ENCODE peak calls at places on chromosomes 16 and 17, in five cellular contexts. One of them, this sample, is unnamed.

GRCh38 chr16:11896776-11897175 is 19.0 kb downstream of the GSPT1 start:
- DNase-seq in WTC11: no peak
- DNase-seq in A549: no peak
- DNase-seq in GM12878: no peak
- DNase-seq in HepG2: no peak
- DNase-seq in this sample: no peak

GRCh38 chr16:1330931-1331711 is 2.3 kb upstream of the BAIAP3 start:
- DNase-seq in WTC11: no peak
- DNase-seq in A549: no peak
- DNase-seq in GM12878: no peak
- DNase-seq in HepG2: no peak
- DNase-seq in this sample: no peak

GRCh38 chr17:77796201-77796860 is 162.2 kb upstream of the TNRC6C start:
- DNase-seq in WTC11: no peak
- DNase-seq in A549: no peak
- DNase-seq in GM12878: no peak
- DNase-seq in HepG2: no peak
- DNase-seq in this sample: no peak

GRCh38 chr17:43532581-43532980 is 13.6 kb downstream of the ETV4 start:
- DNase-seq in WTC11: no peak
- DNase-seq in A549: no peak
- DNase-seq in GM12878: no peak
- DNase-seq in HepG2: no peak
- DNase-seq in this sample: no peak

GRCh38 chr16:67260426-67261063 is 11.8 kb downstream of the SLC9A5 start:
- DNase-seq in WTC11: no peak
- DNase-seq in A549: peak
- DNase-seq in GM12878: no peak
- DNase-seq in HepG2: peak
- DNase-seq in this sample: peak

GRCh38 chr16:23833504-23833903 is 2.3 kb upstream of the PRKCB start:
- DNase-seq in WTC11: no peak
- DNase-seq in A549: no peak
- DNase-seq in GM12878: no peak
- DNase-seq in HepG2: no peak
- DNase-seq in this sample: no peak

GRCh38 chr16:81881228-81881627 is 102.1 kb downstream of the PLCG2 start:
- DNase-seq in WTC11: no peak
- DNase-seq in A549: no peak
- DNase-seq in GM12878: no peak
- DNase-seq in HepG2: no peak
- DNase-seq in this sample: no peak

GRCh38 chr16:11104168-11105037 is 151.6 kb downstream of the SOCS1 start:
- DNase-seq in WTC11: no peak
- DNase-seq in A549: no peak
- DNase-seq in GM12878: no peak
- DNase-seq in HepG2: no peak
- DNase-seq in this sample: no peak

GRCh38 chr17:82365586-82366295 is 5.8 kb upstream of the UTS2R start:
- DNase-seq in WTC11: no peak
- DNase-seq in A549: no peak
- DNase-seq in GM12878: no peak
- DNase-seq in HepG2: no peak
- DNase-seq in this sample: no peak

GRCh38 chr17:35373984-35374765 is 754 bp upstream of the SLFN11 start:
- DNase-seq in WTC11: peak
- DNase-seq in A549: peak
- DNase-seq in GM12878: no peak
- DNase-seq in HepG2: no peak
- DNase-seq in this sample: no peak

GRCh38 chr16:71648162-71648561 is 22.2 kb downstream of the MARVELD3 start:
- DNase-seq in WTC11: no peak
- DNase-seq in A549: no peak
- DNase-seq in GM12878: no peak
- DNase-seq in HepG2: no peak
- DNase-seq in this sample: no peak

GRCh38 chr16:85562102-85562786 is 50.9 kb upstream of the GSE1 start:
- DNase-seq in WTC11: no peak
- DNase-seq in A549: no peak
- DNase-seq in GM12878: no peak
- DNase-seq in HepG2: no peak
- DNase-seq in this sample: peak

GRCh38 chr16:68792465-68793324 is 50.6 kb upstream of the TANGO6 start:
- DNase-seq in WTC11: no peak
- DNase-seq in A549: peak
- DNase-seq in GM12878: no peak
- DNase-seq in HepG2: peak
- DNase-seq in this sample: no peak

GRCh38 chr16:24482681-24483202 is 56.6 kb upstream of the RBBP6 start:
- DNase-seq in WTC11: peak
- DNase-seq in A549: no peak
- DNase-seq in GM12878: no peak
- DNase-seq in HepG2: no peak
- DNase-seq in this sample: no peak

GRCh38 chr16:67393111-67393789 is at the start of gene TPPP3:
- DNase-seq in WTC11: peak
- DNase-seq in A549: peak
- DNase-seq in GM12878: no peak
- DNase-seq in HepG2: peak
- DNase-seq in this sample: peak

GRCh38 chr17:17712268-17712924 is 31.1 kb downstream of the RAI1 start:
- DNase-seq in WTC11: no peak
- DNase-seq in A549: no peak
- DNase-seq in GM12878: peak
- DNase-seq in HepG2: no peak
- DNase-seq in this sample: no peak

GRCh38 chr16:2159052-2159838 is 3.7 kb downstream of the TRAF7 start:
- DNase-seq in WTC11: no peak
- DNase-seq in A549: peak
- DNase-seq in GM12878: no peak
- DNase-seq in HepG2: no peak
- DNase-seq in this sample: no peak

GRCh38 chr17:45335721-45336120 is 18.9 kb upstream of the MAP3K14 start:
- DNase-seq in WTC11: no peak
- DNase-seq in A549: no peak
- DNase-seq in GM12878: no peak
- DNase-seq in HepG2: no peak
- DNase-seq in this sample: no peak

GRCh38 chr17:45338996-45339535 is 22.2 kb upstream of the MAP3K14 start:
- DNase-seq in WTC11: no peak
- DNase-seq in A549: no peak
- DNase-seq in GM12878: no peak
- DNase-seq in HepG2: no peak
- DNase-seq in this sample: no peak

GRCh38 chr17:45336390-45337182 is 19.8 kb upstream of the MAP3K14 start:
- DNase-seq in WTC11: no peak
- DNase-seq in A549: no peak
- DNase-seq in GM12878: no peak
- DNase-seq in HepG2: no peak
- DNase-seq in this sample: peak

GRCh38 chr17:45339646-45340605 is 23.1 kb upstream of the MAP3K14 start:
- DNase-seq in WTC11: no peak
- DNase-seq in A549: no peak
- DNase-seq in GM12878: no peak
- DNase-seq in HepG2: no peak
- DNase-seq in this sample: no peak

DNA sequence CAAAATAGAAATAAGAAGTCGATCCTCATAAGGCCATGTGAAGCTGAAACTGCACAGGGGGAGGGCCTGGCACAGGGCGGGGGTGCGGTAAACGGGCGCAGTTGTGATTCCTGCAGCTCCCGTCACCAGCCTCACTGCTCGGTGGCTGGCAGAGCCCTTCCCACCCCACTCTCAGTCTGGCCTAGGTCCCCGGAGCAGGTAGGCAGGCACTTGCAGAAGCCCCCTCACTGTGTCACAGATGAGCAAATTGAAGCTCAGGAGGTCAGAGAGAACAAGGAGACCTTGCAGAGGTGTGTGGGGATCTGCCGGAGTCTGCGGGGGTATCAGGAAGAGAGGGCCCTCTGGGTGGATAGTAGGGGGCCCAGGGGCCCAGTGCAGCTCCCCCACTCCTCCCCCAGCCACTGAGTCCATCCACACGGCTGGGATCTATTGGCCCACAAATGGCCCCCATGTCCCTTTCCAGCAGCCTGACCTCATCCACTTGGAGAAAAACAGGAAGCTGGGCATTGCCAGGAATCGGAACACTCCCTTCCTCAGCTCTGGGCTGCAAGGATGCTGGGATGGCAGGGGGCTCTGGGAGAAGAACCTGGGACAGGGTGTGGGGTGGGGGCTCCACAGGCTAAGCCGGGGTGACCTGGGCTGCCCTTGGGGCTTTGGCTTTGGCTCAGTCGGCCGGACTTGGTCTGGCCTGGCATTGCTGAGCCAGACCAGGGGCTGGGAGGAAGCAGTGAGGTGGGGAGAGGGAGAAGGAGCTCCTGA is 21.4 kb upstream of the MAP3K14 start:
- DNase-seq in WTC11: no peak
- DNase-seq in A549: no peak
- DNase-seq in GM12878: no peak
- DNase-seq in HepG2: no peak
- DNase-seq in this sample: no peak
- TF ChIP-seq ESRRA in WTC11: no peak
- TF ChIP-seq ESRRA in A549: no peak
- TF ChIP-seq ESRRA in GM12878: no peak
- TF ChIP-seq ESRRA in HepG2: no peak
- TF ChIP-seq ESRRA in this sample: no peak

GRCh38 chr16:46897471-46897870 is 13.3 kb downstream of the GPT2 start:
- DNase-seq in WTC11: no peak
- DNase-seq in A549: no peak
- DNase-seq in GM12878: no peak
- DNase-seq in HepG2: no peak
- DNase-seq in this sample: no peak

GRCh38 chr16:46895399-46896313 is 11.5 kb downstream of the GPT2 start:
- DNase-seq in WTC11: no peak
- DNase-seq in A549: no peak
- DNase-seq in GM12878: no peak
- DNase-seq in HepG2: peak
- DNase-seq in this sample: no peak

GRCh38 chr16:46894011-46894672 is 10.0 kb downstream of the GPT2 start:
- DNase-seq in WTC11: no peak
- DNase-seq in A549: no peak
- DNase-seq in GM12878: no peak
- DNase-seq in HepG2: no peak
- DNase-seq in this sample: no peak

GRCh38 chr16:46898006-46898405 is 13.8 kb downstream of the GPT2 start:
- DNase-seq in WTC11: no peak
- DNase-seq in A549: no peak
- DNase-seq in GM12878: no peak
- DNase-seq in HepG2: no peak
- DNase-seq in this sample: no peak

DNA sequence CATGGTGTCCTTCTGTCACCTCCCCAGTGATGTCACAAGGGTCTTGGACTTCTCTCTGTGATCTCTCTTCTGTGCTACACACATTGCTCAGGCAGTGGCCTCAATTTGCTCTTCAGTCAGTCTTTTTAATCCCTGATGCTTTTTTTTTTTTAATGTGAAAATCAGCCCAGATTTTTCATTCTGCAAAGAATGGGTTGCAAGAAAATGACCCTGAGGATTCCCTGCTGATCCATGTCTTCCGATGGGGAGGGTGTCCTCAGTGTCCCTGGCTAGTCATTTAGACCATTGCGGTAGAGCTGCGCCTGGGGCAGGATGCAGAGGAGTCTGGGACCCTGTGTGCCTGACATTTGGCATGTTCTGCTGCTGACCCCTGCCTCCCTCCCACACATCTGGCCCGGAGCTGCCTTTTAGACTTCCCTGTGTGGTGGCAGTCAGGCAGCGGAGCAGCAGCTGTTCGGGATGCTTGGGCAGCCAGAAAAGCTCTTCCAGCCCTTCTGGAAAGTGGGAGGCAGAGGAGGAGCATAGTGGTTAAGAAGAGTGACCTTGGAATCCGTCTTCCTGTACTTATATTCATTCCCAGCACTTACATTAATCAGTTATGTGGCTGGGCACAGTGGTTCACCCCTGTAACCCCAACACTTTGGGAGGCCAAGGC is 12.3 kb downstream of the GPT2 start:
- DNase-seq in WTC11: no peak
- DNase-seq in A549: no peak
- DNase-seq in GM12878: no peak
- DNase-seq in HepG2: no peak
- DNase-seq in this sample: no peak
- TF ChIP-seq ESRRA in WTC11: no peak
- TF ChIP-seq ESRRA in A549: no peak
- TF ChIP-seq ESRRA in GM12878: no peak
- TF ChIP-seq ESRRA in HepG2: no peak
- TF ChIP-seq ESRRA in this sample: no peak

GRCh38 chr17:9140550-9141422 is 119.5 kb downstream of the NTN1 start:
- DNase-seq in WTC11: no peak
- DNase-seq in A549: no peak
- DNase-seq in GM12878: no peak
- DNase-seq in HepG2: no peak
- DNase-seq in this sample: no peak

GRCh38 chr17:9138161-9138717 is 116.9 kb downstream of the NTN1 start:
- DNase-seq in WTC11: no peak
- DNase-seq in A549: no peak
- DNase-seq in GM12878: no peak
- DNase-seq in HepG2: no peak
- DNase-seq in this sample: no peak

GRCh38 chr17:9142772-9143494 is 121.6 kb downstream of the NTN1 start:
- DNase-seq in WTC11: no peak
- DNase-seq in A549: no peak
- DNase-seq in GM12878: no peak
- DNase-seq in HepG2: no peak
- DNase-seq in this sample: no peak

GRCh38 chr17:9139695-9140094 is 118.4 kb downstream of the NTN1 start:
- DNase-seq in WTC11: no peak
- DNase-seq in A549: no peak
- DNase-seq in GM12878: no peak
- DNase-seq in HepG2: no peak
- DNase-seq in this sample: no peak

DNA sequence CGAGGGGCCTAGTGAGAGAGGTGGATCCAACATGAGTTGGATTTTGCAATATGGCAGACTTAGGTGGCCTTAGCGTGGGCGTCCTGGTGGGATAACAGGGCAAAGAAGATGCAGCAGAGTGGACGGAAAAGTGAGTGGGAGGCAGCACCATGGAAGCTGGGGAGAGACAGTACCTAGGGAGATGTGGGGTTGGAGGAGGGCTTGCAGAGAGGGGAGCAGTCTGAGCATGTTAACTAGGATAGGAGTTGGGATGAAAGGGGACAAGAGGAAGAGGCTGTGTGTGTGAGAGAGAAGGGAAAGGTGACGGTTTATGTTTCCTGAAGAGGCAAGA is 120.1 kb downstream of the NTN1 start:
- DNase-seq in WTC11: no peak
- DNase-seq in A549: no peak
- DNase-seq in GM12878: no peak
- DNase-seq in HepG2: no peak
- DNase-seq in this sample: no peak
- TF ChIP-seq ESRRA in WTC11: no peak
- TF ChIP-seq ESRRA in A549: no peak
- TF ChIP-seq ESRRA in GM12878: no peak
- TF ChIP-seq ESRRA in HepG2: no peak
- TF ChIP-seq ESRRA in this sample: no peak

DNA sequence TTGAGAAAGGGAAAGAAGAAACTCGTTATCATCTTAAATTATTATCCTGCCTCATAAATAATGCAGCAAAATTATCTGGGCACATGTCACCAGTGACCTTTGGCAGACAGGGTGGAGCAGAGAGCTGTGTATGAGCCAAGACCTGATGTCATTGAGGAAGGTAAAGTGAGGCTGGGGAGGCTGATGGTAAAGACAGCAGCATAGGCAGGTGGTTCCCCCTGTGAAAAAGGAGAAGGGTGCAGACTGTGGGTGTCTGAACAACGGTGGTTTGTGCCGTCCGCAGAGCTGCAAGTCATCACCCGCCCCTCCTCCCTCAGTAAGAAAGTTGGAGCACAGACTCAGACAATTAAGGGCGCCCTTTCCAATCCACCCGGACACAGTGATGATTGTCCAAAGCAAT is 30.8 kb upstream of the METTL16 start:
- DNase-seq in WTC11: no peak
- DNase-seq in A549: no peak
- DNase-seq in GM12878: peak
- DNase-seq in HepG2: no peak
- DNase-seq in this sample: peak
- TF ChIP-seq ESRRA in WTC11: no peak
- TF ChIP-seq ESRRA in A549: no peak
- TF ChIP-seq ESRRA in GM12878: no peak
- TF ChIP-seq ESRRA in HepG2: no peak
- TF ChIP-seq ESRRA in this sample: no peak